ENCODE peak calls at places on chromosomes 4 and X, in five cellular contexts. S is tibial artery, T is kidney epithelial cell, F is kidney, L is spleen. I is an unnamed sample. For H3K36me3, the result is how much of the 10 kb centered on the place peaks cover.

GRCh38 chrX:112536544-112536943 is 143.2 kb downstream of the LHFPL1 start:
- DNase-seq in S (no peak), T (no peak), F (no peak), L (no peak), I (no peak)

GRCh38 chr4:95367824-95368223 is 180.9 kb downstream of the UNC5C start:
- DNase-seq in S (no peak), T (no peak), F (no peak), L (no peak), I (no peak)

GRCh38 chr4:53587123-53587522 is 4.2 kb downstream of the LNX1 start:
- DNase-seq in S (no peak), T (no peak), F (no peak), L (no peak), I (no peak)

GRCh38 chr4:79682801-79683217 is 274.8 kb upstream of the GK2 start:
- DNase-seq in S (peak), T (no peak), F (no peak), L (no peak), I (no peak)

GRCh38 chr4:64784125-64784524 is 374.9 kb upstream of the TECRL start:
- DNase-seq in S (no peak), T (peak), F (no peak), L (no peak), I (no peak)

GRCh38 chr4:1558205-1558604 is 125.9 kb downstream of the FAM53A start:
- DNase-seq in S (no peak), T (no peak), F (no peak), L (no peak), I (no peak)

GRCh38 chrX:53071604-53072417 is 10.4 kb upstream of the TSPYL2 start:
- DNase-seq in S (peak), T (no peak), F (peak), L (peak), I (peak)

GRCh38 chr4:4776335-4776734 is 83.1 kb upstream of the MSX1 start:
- DNase-seq in S (no peak), T (no peak), F (no peak), L (no peak), I (no peak)

GRCh38 chrX:154411981-154412340 is 622 bp downstream of the TAFAZZIN start:
- DNase-seq in S (peak), T (no peak), F (peak), L (peak), I (peak)

GRCh38 chr4:158161561-158162354 is 11.1 kb downstream of the GASK1B start:
- DNase-seq in S (no peak), T (peak), F (no peak), L (no peak), I (peak)

GRCh38 chrX:26586570-26586969 is 370.6 kb downstream of the MAGEB5 start:
- DNase-seq in S (no peak), T (no peak), F (peak), L (no peak), I (no peak)

GRCh38 chr4:71709961-71710360 is 73.9 kb downstream of the GC start:
- DNase-seq in S (no peak), T (no peak), F (no peak), L (no peak), I (no peak)

GRCh38 chr4:94038195-94038594 is 169.5 kb upstream of the SMARCAD1 start:
- DNase-seq in S (no peak), T (no peak), F (no peak), L (no peak), I (no peak)

GRCh38 chr4:152363086-152363485 is 172.8 kb downstream of the FBXW7 start:
- DNase-seq in S (no peak), T (no peak), F (no peak), L (no peak), I (no peak)

GRCh38 chr4:124851741-124852140 is 139.2 kb upstream of the ANKRD50 start:
- DNase-seq in S (no peak), T (no peak), F (no peak), L (no peak), I (no peak)

GRCh38 chr4:173152104-173152503 is 16.5 kb upstream of the GALNT7 start:
- DNase-seq in S (no peak), T (no peak), F (no peak), L (no peak), I (no peak)

GRCh38 chr4:54658321-54659093 is 750 bp downstream of the KIT start:
- DNase-seq in S (peak), T (no peak), F (peak), L (peak), I (peak)

DNA sequence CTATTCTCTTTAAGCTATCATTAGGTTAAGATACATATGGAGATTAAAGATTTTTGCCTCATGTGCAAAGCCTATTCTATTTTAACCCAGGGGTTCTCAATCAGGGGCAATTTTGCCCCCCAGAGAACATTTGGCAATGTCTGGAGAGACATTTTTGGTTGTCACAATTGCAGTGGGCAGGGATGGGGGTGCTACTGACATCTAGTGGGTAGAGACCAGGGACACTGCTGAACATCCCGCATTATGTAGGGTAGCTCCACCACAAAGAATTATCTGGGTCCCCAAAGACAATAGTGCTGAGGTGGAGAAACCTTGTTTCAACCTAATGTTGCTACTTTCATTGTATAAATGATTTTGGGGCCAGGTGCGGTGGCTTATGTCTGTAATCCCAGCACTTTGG is 13.2 kb upstream of the CA5B start:
- DNase-seq in S (no peak), T (no peak), F (no peak), L (no peak), I (no peak)
- TF ChIP-seq CTCF in S (no peak), T (no peak), F (no peak), L (no peak), I (no peak)

GRCh38 chr4:25818293-25819240 is 44.2 kb downstream of the SEL1L3 start:
- DNase-seq in S (no peak), T (no peak), F (no peak), L (no peak), I (no peak)
- H3K4me3 ChIP-seq in S (no peak), T (no peak), F (no peak), L (no peak), I (no peak)

GRCh38 chr4:82362565-82362964 is 11.2 kb downstream of the HNRNPD start:
- DNase-seq in S (no peak), T (no peak), F (no peak), L (peak), I (no peak)

GRCh38 chr4:82358773-82359324 is 14.9 kb downstream of the HNRNPD start:
- DNase-seq in S (no peak), T (no peak), F (no peak), L (no peak), I (no peak)

GRCh38 chr4:82367438-82368097 is 6.2 kb downstream of the HNRNPD start:
- DNase-seq in S (no peak), T (no peak), F (no peak), L (no peak), I (no peak)

GRCh38 chr4:82360298-82361177 is 13.3 kb downstream of the HNRNPD start:
- DNase-seq in S (no peak), T (no peak), F (no peak), L (no peak), I (no peak)

GRCh38 chr4:82363896-82364487 is 9.8 kb downstream of the HNRNPD start:
- DNase-seq in S (no peak), T (no peak), F (no peak), L (no peak), I (no peak)
- H3K36me3 ChIP-seq in S (under half), T (under half), F (under half), L (under half), I (under half)

GRCh38 chr4:23934915-23935314 is 45.1 kb upstream of the PPARGC1A start:
- DNase-seq in S (peak), T (peak), F (peak), L (no peak), I (peak)
- TF ChIP-seq CTCF in S (no peak), T (no peak), F (no peak), L (no peak), I (no peak)

GRCh38 chr4:340011-340410 is 2.4 kb downstream of the ZNF141 start:
- DNase-seq in S (no peak), T (no peak), F (no peak), L (no peak), I (no peak)
- H3K4me3 ChIP-seq in S (no peak), T (no peak), F (peak), L (no peak), I (no peak)

GRCh38 chr4:102637391-102637790 is 123.4 kb downstream of the MANBA start:
- DNase-seq in S (no peak), T (no peak), F (no peak), L (no peak), I (no peak)
- H3K36me3 ChIP-seq in S (under half), T (under half), F (under half), L (under half), I (under half)

DNA sequence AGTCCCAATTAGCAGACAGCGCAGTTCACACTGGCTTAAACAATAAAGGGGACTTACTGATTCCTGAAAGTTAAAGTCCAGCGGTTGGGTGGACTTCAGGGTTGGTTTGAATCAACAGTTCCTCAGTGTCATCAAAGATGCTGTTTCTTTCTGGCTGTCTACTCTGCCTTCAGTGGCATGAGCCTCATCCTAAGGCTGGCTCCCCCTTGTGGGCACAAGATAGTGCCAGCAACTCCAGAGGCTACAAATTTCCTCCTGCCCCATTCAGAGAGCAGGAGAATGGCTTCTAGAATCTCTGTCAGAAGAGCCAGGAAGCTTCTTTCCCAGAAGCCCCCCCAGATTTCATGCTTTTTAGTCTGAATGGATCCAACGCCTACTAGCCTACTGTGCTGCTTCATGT is 82.4 kb upstream of the MTM1 start:
- DNase-seq in S (peak), T (no peak), F (no peak), L (no peak), I (no peak)
- TF ChIP-seq CTCF in S (peak), T (peak), F (peak), L (peak), I (peak)